ENCODE peak calls at places on chromosomes 16 and 17, in six cellular contexts. G, K, D, Z, I and E are unnamed samples.

GRCh38 chr16:86396918-86397317 is 113.4 kb upstream of the FOXF1 start:
- DNase-seq in K (no peak), I (no peak), Z (no peak), D (peak; percentile 19), G (peak; percentile 96), E (no peak)

GRCh38 chr16:9844361-9844760 is 337.9 kb downstream of the GRIN2A start:
- DNase-seq in Z (no peak), K (no peak), I (no peak), G (no peak), D (no peak), E (no peak)

GRCh38 chr17:79039171-79039570 is 15.2 kb downstream of the C1QTNF1 start:
- DNase-seq in G (no peak), K (no peak), Z (no peak), D (no peak), I (no peak), E (no peak)

GRCh38 chr16:17101646-17102045 is 369.1 kb downstream of the XYLT1 start:
- DNase-seq in G (no peak), Z (no peak), D (no peak), K (no peak), I (no peak), E (no peak)

GRCh38 chr17:81821603-81822311 is 11.3 kb downstream of the MCRIP1 start:
- DNase-seq in D (peak; percentile 3), K (no peak), Z (no peak), G (peak; percentile 14), I (peak; percentile 81), E (no peak)

GRCh38 chr16:83615553-83615952 is 192.2 kb upstream of the HSBP1 start:
- DNase-seq in G (no peak), Z (no peak), K (no peak), D (no peak), I (no peak), E (no peak)

GRCh38 chr17:8176998-8177731 is 985 bp upstream of the TMEM107 start:
- DNase-seq in G (no peak), I (no peak), D (no peak), Z (no peak), K (no peak), E (no peak)

GRCh38 chr16:86505185-86505898 is 5.0 kb upstream of the FOXF1 start:
- DNase-seq in D (no peak), Z (no peak), I (no peak), K (no peak), G (no peak), E (no peak)

GRCh38 chr16:85422374-85423185 is 190.5 kb upstream of the GSE1 start:
- DNase-seq in G (no peak), K (peak; percentile 51), Z (no peak), D (peak; percentile 69), I (no peak), E (no peak)

GRCh38 chr16:86303787-86304685 is 206.3 kb upstream of the FOXF1 start:
- DNase-seq in Z (no peak), D (no peak), G (no peak), I (no peak), K (no peak), E (no peak)

GRCh38 chr17:42842286-42842685 is 2.1 kb upstream of the AOC2 start:
- DNase-seq in D (no peak), G (no peak), K (no peak), I (no peak), Z (no peak), E (no peak)

GRCh38 chr16:57128787-57129389 is 36.5 kb downstream of the CPNE2 start:
- DNase-seq in K (no peak), D (no peak), G (no peak), I (no peak), Z (no peak), E (no peak)

GRCh38 chr16:53129281-53130192 is 74.7 kb downstream of the CHD9 start:
- DNase-seq in G (peak; percentile 21), I (no peak), Z (no peak), D (no peak), K (no peak), E (no peak)

GRCh38 chr17:62700964-62701705 is 73.7 kb downstream of the MRC2 start:
- DNase-seq in D (no peak), Z (no peak), K (no peak), G (no peak), I (no peak), E (no peak)

GRCh38 chr17:55420776-55421178 is 858 bp downstream of the MMD start:
- DNase-seq in Z (no peak), D (peak; percentile 50), G (no peak), K (no peak), I (no peak), E (no peak)

GRCh38 chr16:75043175-75043937 is 44.5 kb downstream of the ZNRF1 start:
- DNase-seq in D (no peak), K (no peak), G (no peak), I (peak; percentile 10), Z (no peak), E (no peak)

GRCh38 chr17:61816538-61816937 is 46.8 kb downstream of the BRIP1 start:
- DNase-seq in G (no peak), I (no peak), D (no peak), Z (no peak), K (no peak), E (no peak)

GRCh38 chr16:27085182-27085581 is 18.5 kb downstream of the C16orf82 start:
- DNase-seq in I (no peak), D (no peak), G (no peak), K (no peak), Z (no peak), E (no peak)

GRCh38 chr16:62644030-62644812 is 608.0 kb upstream of the CDH8 start:
- DNase-seq in G (no peak), Z (no peak), K (no peak), I (peak; percentile 4), D (no peak), E (no peak)

GRCh38 chr17:66730497-66730923 is 104.4 kb upstream of the CACNG5 start:
- DNase-seq in G (no peak), D (no peak), I (peak; percentile 11), Z (no peak), K (no peak), E (no peak)

GRCh38 chr16:48126801-48127644 is 28.8 kb downstream of the ABCC12 start:
- DNase-seq in D (peak; percentile 20), Z (no peak), G (peak; percentile 98), I (peak; percentile 35), K (no peak), E (no peak)

GRCh38 chr17:39628655-39629493 is 2.1 kb downstream of the PPP1R1B start:
- DNase-seq in G (no peak), I (no peak), D (no peak), K (no peak), Z (no peak), E (no peak)

GRCh38 chr17:45394913-45395568 is 37.6 kb downstream of the ARHGAP27 start:
- DNase-seq in G (peak; percentile 74), Z (peak; percentile 80), I (peak; percentile 67), K (peak; percentile 29), D (peak; percentile 45), E (no peak)

GRCh38 chr17:57532556-57532955 is 212.5 kb downstream of the CCDC182 start:
- DNase-seq in G (no peak), I (no peak), Z (no peak), D (no peak), K (no peak), E (no peak)

GRCh38 chr17:38619451-38619795 is 13.7 kb upstream of the SRCIN1 start:
- DNase-seq in I (no peak), D (no peak), G (no peak), K (no peak), Z (no peak), E (no peak)

GRCh38 chr16:11955713-11956123 is 9.3 kb upstream of the TNFRSF17 start:
- DNase-seq in K (no peak), Z (no peak), I (no peak), D (no peak), G (peak; percentile 98), E (peak; percentile 88)

GRCh38 chr16:24514096-24514495 is 25.3 kb upstream of the RBBP6 start:
- DNase-seq in D (no peak), I (peak; percentile 55), K (no peak), Z (no peak), G (no peak), E (no peak)

GRCh38 chr17:80260791-80261158 is at the start of gene RNF213:
- DNase-seq in G (no peak), Z (no peak), K (no peak), I (no peak), D (peak; percentile 31), E (no peak)

GRCh38 chr17:2054262-2054739 is 602 bp upstream of the HIC1 start:
- DNase-seq in I (peak; percentile 53), K (peak; percentile 66), G (peak; percentile 55), Z (no peak), D (peak; percentile 44), E (no peak)

GRCh38 chr17:564526-564925 is 150.1 kb downstream of the VPS53 start:
- DNase-seq in Z (no peak), D (no peak), I (no peak), K (no peak), G (no peak), E (no peak)

GRCh38 chr17:79362996-79363305 is 247.9 kb downstream of the RBFOX3 start:
- DNase-seq in Z (no peak), G (no peak), K (no peak), I (no peak), D (no peak), E (no peak)

GRCh38 chr16:28304214-28304613 is 11.9 kb downstream of the SBK1 start:
- DNase-seq in D (no peak), G (peak; percentile 15), I (no peak), Z (no peak), K (no peak), E (no peak)

GRCh38 chr17:81551458-81552243 is 502 bp downstream of the FAAP100 start:
- DNase-seq in D (no peak), I (no peak), G (peak; percentile 35), Z (no peak), K (no peak), E (no peak)

GRCh38 chr17:8359769-8360168 is 16.7 kb downstream of the KRABD2 start:
- DNase-seq in Z (no peak), K (peak; percentile 50), G (peak; percentile 69), D (no peak), I (peak; percentile 64), E (no peak)

GRCh38 chr17:69367298-69367697 is 40.4 kb upstream of the ABCA5 start:
- DNase-seq in Z (no peak), D (no peak), G (no peak), K (no peak), I (no peak), E (no peak)

GRCh38 chr17:65228734-65229390 is 91.7 kb downstream of the RGS9 start:
- DNase-seq in D (no peak), Z (no peak), I (no peak), K (peak; percentile 57), G (peak; percentile 33), E (no peak)